ENCODE peak calls at places on chromosomes 16 and 17, in four cellular contexts. D is K562, L is H1, V is GM12878. B is an unnamed sample.

GRCh38 chr17:28563475-28563874 is 7.8 kb downstream of the PIGS start:
- DNase-seq in L (no peak), V (no peak), D (no peak), B (no peak)

GRCh38 chr16:26430618-26431017 is 636.1 kb upstream of the C16orf82 start:
- DNase-seq in L (no peak), V (no peak), D (no peak), B (no peak)

GRCh38 chr17:4187076-4187475 is 44.1 kb downstream of the CYB5D2 start:
- DNase-seq in D (no peak), L (no peak), V (no peak), B (no peak)

GRCh38 chr16:24929409-24929808 is 83.6 kb downstream of the SLC5A11 start:
- DNase-seq in V (no peak), D (no peak), L (no peak), B (no peak)

GRCh38 chr16:81684901-81685300 is 94.2 kb upstream of the PLCG2 start:
- DNase-seq in V (no peak), L (no peak), D (no peak), B (no peak)

GRCh38 chr17:78892062-78892456 is 10.9 kb downstream of the CEP295NL start:
- DNase-seq in D (no peak), V (no peak), L (no peak), B (no peak)

GRCh38 chr17:29019475-29020181 is 13.8 kb upstream of the SEZ6 start:
- DNase-seq in D (peak; percentile 32), L (peak; percentile 72), V (no peak), B (no peak)

GRCh38 chr17:81511800-81512559 is 619 bp downstream of the ACTG1 start:
- DNase-seq in L (no peak), D (no peak), V (no peak), B (no peak)

GRCh38 chr16:49799172-49799571 is 56.7 kb downstream of the ZNF423 start:
- DNase-seq in D (no peak), V (no peak), L (no peak), B (no peak)

GRCh38 chr17:72119280-72119962 is 1.4 kb upstream of the SOX9 start:
- DNase-seq in D (no peak), V (no peak), L (no peak), B (no peak)

GRCh38 chr17:55540414-55541091 is 29.3 kb upstream of the SMIM36 start:
- DNase-seq in V (no peak), D (no peak), L (no peak), B (no peak)

GRCh38 chr17:50767446-50767845 is at the start of gene ANKRD40CL:
- DNase-seq in V (no peak), D (no peak), L (peak; percentile 33), B (no peak)

GRCh38 chr17:81194225-81194760 is 28.3 kb upstream of the AATK start:
- DNase-seq in L (no peak), V (no peak), D (no peak), B (no peak)

GRCh38 chr17:39668141-39668924 is at the start of gene PNMT:
- DNase-seq in V (no peak), L (peak; percentile 87), D (peak; percentile 78), B (no peak)

GRCh38 chr17:78563189-78564145 is 13.7 kb downstream of the DNAH17 start:
- DNase-seq in V (no peak), D (no peak), L (no peak), B (no peak)

GRCh38 chr16:89035013-89035697 is 58.1 kb upstream of the CBFA2T3 start:
- DNase-seq in V (no peak), L (no peak), D (no peak), B (no peak)

GRCh38 chr17:74427048-74427762 is 4.7 kb upstream of the GPRC5C start:
- DNase-seq in L (no peak), V (no peak), D (no peak), B (no peak)

GRCh38 chr16:89720520-89720858 is 209 bp downstream of the VPS9D1 start:
- DNase-seq in D (peak; percentile 61), L (peak; percentile 85), V (no peak), B (no peak)

GRCh38 chr17:39229274-39229913 is 3.6 kb upstream of the STAC2 start:
- DNase-seq in L (no peak), D (no peak), V (no peak), B (no peak)

GRCh38 chr17:35460354-35460851 is 11.8 kb upstream of the SLFN13 start:
- DNase-seq in V (peak; percentile 39), D (peak; percentile 52), L (peak; percentile 77), B (peak; percentile 15)

GRCh38 chr17:63950940-63951907 is 19.1 kb upstream of the CD79B start:
- DNase-seq in V (no peak), D (peak; percentile 34), L (peak; percentile 88), B (peak; percentile 58)

GRCh38 chr17:68599091-68599872 is 1.9 kb downstream of the FAM20A start:
- DNase-seq in L (no peak), D (no peak), V (no peak), B (no peak)

GRCh38 chr17:68601565-68602266 is 549 bp upstream of the FAM20A start:
- DNase-seq in V (no peak), L (no peak), D (no peak), B (no peak)

GRCh38 chr17:68599873-68600122 is 1.4 kb downstream of the FAM20A start:
- DNase-seq in D (no peak), L (no peak), V (no peak), B (no peak)

GRCh38 chr17:68600881-68601564 is at the start of gene FAM20A:
- DNase-seq in D (no peak), L (peak; percentile 67), V (no peak), B (no peak)

GRCh38 chr17:68600123-68600880 is 865 bp downstream of the FAM20A start:
- DNase-seq in V (no peak), L (peak; percentile 80), D (no peak), B (no peak)
- TF ChIP-seq SRF in V (no peak), L (no peak), D (no peak), B (no peak)

GRCh38 chr17:66983414-66984021 is 19.0 kb downstream of the CACNG4 start:
- DNase-seq in L (no peak), D (no peak), V (no peak), B (no peak)
- TF ChIP-seq SRF in L (no peak), D (no peak), V (no peak), B (no peak)

GRCh38 chr17:7849185-7850117 is 5.4 kb upstream of the TMEM88 start:
- DNase-seq in D (no peak), L (no peak), V (no peak), B (no peak)
- TF ChIP-seq SRF in D (no peak), L (no peak), V (no peak), B (no peak)

GRCh38 chr16:75341934-75342811 is 90.7 kb upstream of the BCAR1 start:
- DNase-seq in V (no peak), D (no peak), L (no peak), B (no peak)
- TF ChIP-seq SRF in V (no peak), D (no peak), L (no peak), B (no peak)

DNA sequence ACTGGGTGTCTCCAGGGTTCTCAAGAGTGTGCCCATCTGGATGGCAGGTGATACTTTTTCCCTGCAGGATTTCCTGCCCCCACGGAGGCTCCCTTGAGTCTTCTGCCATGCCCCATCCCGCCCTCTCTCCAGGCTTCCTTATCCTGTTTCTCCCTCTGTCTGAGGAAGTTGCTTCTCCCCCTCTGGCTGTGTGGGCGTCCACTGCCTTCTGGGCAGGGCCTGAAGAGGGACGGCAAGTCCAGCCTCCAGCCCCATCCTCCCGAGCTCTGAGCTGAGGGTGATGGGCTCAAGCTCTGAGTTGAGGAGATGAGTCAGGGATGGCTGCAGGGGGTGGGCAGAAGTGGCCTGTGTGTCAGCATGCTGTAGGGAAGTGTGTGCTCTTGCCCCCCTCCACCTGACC is 14.2 kb upstream of the RAP1GAP2 start:
- DNase-seq in L (no peak), V (no peak), D (no peak), B (no peak)
- TF ChIP-seq SRF in L (no peak), V (no peak), D (no peak), B (no peak)

GRCh38 chr16:76676356-76676755 is 399.2 kb downstream of the CNTNAP4 start:
- DNase-seq in L (no peak), V (no peak), D (no peak), B (no peak)
- TF ChIP-seq SRF in L (no peak), V (no peak), D (no peak), B (no peak)

DNA sequence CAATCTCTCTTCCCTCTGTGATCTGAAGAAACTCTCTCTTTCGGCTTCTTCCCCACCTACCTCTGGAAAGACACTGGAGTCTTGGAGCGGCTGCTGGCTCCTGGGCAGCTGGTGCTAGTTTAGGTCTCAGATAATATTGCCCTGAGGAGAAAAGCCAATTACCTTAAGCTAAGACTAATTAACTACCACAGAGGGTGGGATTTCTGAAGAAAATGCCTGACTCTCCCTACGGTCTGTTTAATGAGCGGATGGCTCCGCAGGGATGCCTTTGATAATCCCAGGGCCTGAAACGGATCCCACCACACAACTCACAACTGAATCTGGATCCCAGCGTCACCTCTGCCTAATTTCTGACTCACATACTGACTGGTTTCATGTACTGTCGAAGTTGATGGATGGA is 127.0 kb upstream of the NLRP1 start:
- DNase-seq in D (no peak), V (no peak), L (no peak), B (no peak)
- TF ChIP-seq SRF in D (no peak), V (no peak), L (no peak), B (no peak)